ENCODE peak calls at places on chromosome 13, in seven cellular contexts. I is mammary epithelial cell; W is endothelial cell; E is SK-N-DZ; J is hippocampal formation; Z is CD8-positive, alpha-beta memory T cell; K is HAP-1. R is an unnamed sample.

GRCh38 chr13:64782459-64782858 is 2447.7 kb downstream of the PCDH9 start:
- DNase-seq in J (no peak), W (no peak), I (peak; percentile 1), E (peak; percentile 11), K (no peak), Z (no peak), R (no peak)

GRCh38 chr13:100129605-100130004 is 40.7 kb downstream of the PCCA start:
- DNase-seq in K (no peak), E (no peak), Z (no peak), I (no peak), J (no peak), W (no peak), R (no peak)

GRCh38 chr13:48235100-48235813 is 2.3 kb downstream of the ITM2B start:
- DNase-seq in K (no peak), I (peak; percentile 62), E (peak; percentile 8), J (peak; percentile 43), Z (no peak), W (peak; percentile 17), R (no peak)

GRCh38 chr13:100879255-100879654 is 204.7 kb upstream of the TMTC4 start:
- DNase-seq in Z (no peak), J (no peak), E (no peak), W (no peak), K (no peak), I (no peak), R (no peak)

GRCh38 chr13:57627663-57628062 is 3.9 kb upstream of the PCDH17 start:
- DNase-seq in W (no peak), J (peak; percentile 52), I (no peak), E (peak; percentile 49), Z (no peak), K (peak; percentile 53), R (no peak)

GRCh38 chr13:99320693-99321481 is 13.7 kb upstream of the GPR183 start:
- DNase-seq in Z (peak; percentile 64), W (no peak), J (no peak), K (no peak), I (peak; percentile 81), E (no peak), R (no peak)

GRCh38 chr13:31786011-31786410 is 46.7 kb downstream of the RXFP2 start:
- DNase-seq in K (no peak), I (peak; percentile 40), W (no peak), Z (no peak), E (no peak), J (no peak), R (no peak)

GRCh38 chr13:49953560-49953959 is 17.4 kb upstream of the SPRYD7 start:
- DNase-seq in E (no peak), I (no peak), K (no peak), W (no peak), Z (no peak), J (no peak), R (no peak)

GRCh38 chr13:94345374-94346195 is 133.9 kb downstream of the DCT start:
- DNase-seq in I (peak; percentile 77), J (peak; percentile 14), E (peak; percentile 43), Z (no peak), K (no peak), W (no peak), R (no peak)

GRCh38 chr13:47459512-47459911 is 541.6 kb downstream of the SUCLA2 start:
- DNase-seq in W (no peak), E (no peak), I (no peak), Z (no peak), K (no peak), J (no peak), R (no peak)

GRCh38 chr13:110348751-110349150 is 41.7 kb downstream of the COL4A2 start:
- DNase-seq in J (no peak), W (no peak), Z (no peak), K (no peak), I (no peak), E (no peak), R (no peak)

R was measured in naive B cell.